ENCODE peak calls at places on chromosomes 1 and 21, in five cellular contexts. H, B, E, O and M are unnamed samples.

GRCh38 chr1:58908539-58909161 is 124.8 kb upstream of the JUN start:
- DNase-seq in H (no peak), B (no peak), E (no peak), O (no peak), M (no peak)

GRCh38 chr1:30984167-30984870 is 75.8 kb upstream of the SDC3 start:
- DNase-seq in H (no peak), B (no peak), E (no peak), O (no peak), M (no peak)

GRCh38 chr1:154793674-154794073 is 76.4 kb downstream of the KCNN3 start:
- DNase-seq in H (no peak), B (no peak), E (no peak), O (no peak), M (no peak)

GRCh38 chr1:31244326-31244725 is 4.6 kb upstream of the NKAIN1 start:
- DNase-seq in H (no peak), B (no peak), E (no peak), O (no peak), M (no peak)

GRCh38 chr1:200081982-200082272 is 54.4 kb downstream of the NR5A2 start:
- DNase-seq in H (no peak), B (no peak), E (no peak), O (no peak), M (no peak)

GRCh38 chr1:98661544-98662353 is at the start of gene SNX7:
- DNase-seq in H (peak), B (peak), E (peak), O (peak), M (peak)

GRCh38 chr1:156438278-156438987 is 62.1 kb downstream of the MEF2D start:
- DNase-seq in H (no peak), B (no peak), E (no peak), O (no peak), M (no peak)

GRCh38 chr21:41425954-41426655 is at the start of gene MX1:
- DNase-seq in H (no peak), B (peak), E (no peak), O (peak), M (peak)

GRCh38 chr1:20212099-20212684 is 25.9 kb upstream of the PLA2G2C start:
- DNase-seq in H (no peak), B (no peak), E (no peak), O (no peak), M (no peak)

GRCh38 chr1:55326496-55326895 is 111.3 kb upstream of the USP24 start:
- DNase-seq in H (no peak), B (no peak), E (no peak), O (no peak), M (no peak)

GRCh38 chr1:8174807-8175206 is 143.1 kb upstream of the SLC45A1 start:
- DNase-seq in H (no peak), B (no peak), E (no peak), O (no peak), M (no peak)

GRCh38 chr1:74513396-74513795 is 985 bp upstream of the LRRC53 start:
- DNase-seq in H (no peak), B (no peak), E (no peak), O (no peak), M (no peak)

GRCh38 chr1:206854401-206855129 is 10.9 kb upstream of the IL20 start:
- DNase-seq in H (no peak), B (no peak), E (no peak), O (no peak), M (no peak)

GRCh38 chr1:58628987-58629598 is 52.0 kb upstream of the TACSTD2 start:
- DNase-seq in H (no peak), B (no peak), E (no peak), O (no peak), M (no peak)

GRCh38 chr1:18922848-18923475 is 20.6 kb upstream of the ALDH4A1 start:
- DNase-seq in H (peak), B (no peak), E (no peak), O (no peak), M (no peak)
- H3K27ac ChIP-seq in H (peak), B (peak), E (peak), O (peak), M (peak)

GRCh38 chr1:229431270-229432115 is 2.4 kb downstream of the ACTA1 start:
- DNase-seq in H (no peak), B (no peak), E (no peak), O (no peak), M (no peak)
- H3K4me3 ChIP-seq in H (no peak), B (no peak), E (no peak), O (no peak), M (peak)

GRCh38 chr1:226203237-226203636 is 16.7 kb upstream of the ACBD3 start:
- DNase-seq in H (no peak), B (no peak), E (no peak), O (no peak), M (no peak)
- H3K27ac ChIP-seq in H (no peak), B (no peak), E (no peak), O (no peak), M (no peak)

DNA sequence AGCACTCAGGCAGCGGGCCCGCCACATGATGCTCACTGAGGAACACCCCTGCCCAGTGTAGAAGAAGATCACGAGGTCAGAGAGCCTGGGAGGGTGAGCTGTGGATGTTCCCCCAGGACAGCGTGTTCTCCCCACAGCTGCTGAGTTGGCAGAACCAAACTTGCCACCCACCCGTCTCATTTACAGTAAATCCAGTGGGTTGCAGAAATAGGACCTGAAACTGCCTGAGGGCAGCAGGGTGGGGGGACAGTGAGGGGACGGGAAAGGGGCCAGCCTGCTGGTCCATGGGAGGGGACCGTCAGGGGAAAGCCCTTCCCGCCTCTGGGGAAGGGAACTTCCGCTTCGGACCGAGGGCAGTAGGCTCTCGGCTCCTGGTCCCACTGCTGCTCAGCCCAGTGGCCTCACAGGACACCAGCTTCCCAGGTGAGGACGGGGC is at the start of gene C1QB:
- DNase-seq in H (no peak), B (peak), E (no peak), O (peak), M (no peak)
- H3K4me3 ChIP-seq in H (no peak), B (no peak), E (no peak), O (peak), M (peak)

GRCh38 chr1:22869325-22869724 is 103.3 kb downstream of the LACTBL1 start:
- DNase-seq in H (no peak), B (no peak), E (no peak), O (no peak), M (no peak)
- H3K27ac ChIP-seq in H (no peak), B (no peak), E (no peak), O (no peak), M (no peak)

DNA sequence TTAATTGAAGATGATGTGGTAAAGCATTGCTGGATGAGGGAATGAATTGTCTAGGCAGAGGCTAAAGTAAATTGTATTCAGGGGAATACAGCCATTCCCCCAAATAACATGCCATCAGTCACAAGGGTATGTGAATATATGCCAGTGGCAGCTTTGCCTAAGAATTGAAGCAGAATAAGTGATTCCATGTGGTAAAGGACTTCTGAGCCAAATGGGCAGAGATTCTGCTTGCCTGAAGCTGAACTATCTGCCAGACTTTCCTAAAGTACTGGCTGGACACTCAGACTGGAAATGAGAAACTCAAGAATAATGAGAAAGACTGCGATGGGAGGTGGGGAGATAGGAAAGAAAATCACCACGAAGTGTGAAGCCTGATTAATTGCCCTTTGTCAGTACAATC is 2.4 kb downstream of the LIX1L start:
- DNase-seq in H (no peak), B (no peak), E (no peak), O (no peak), M (no peak)
- H3K4me3 ChIP-seq in H (no peak), B (peak), E (peak), O (no peak), M (no peak)

GRCh38 chr1:9871707-9872425 is 38.2 kb downstream of the CTNNBIP1 start:
- DNase-seq in H (no peak), B (no peak), E (no peak), O (no peak), M (no peak)
- H3K27ac ChIP-seq in H (no peak), B (no peak), E (no peak), O (no peak), M (no peak)

DNA sequence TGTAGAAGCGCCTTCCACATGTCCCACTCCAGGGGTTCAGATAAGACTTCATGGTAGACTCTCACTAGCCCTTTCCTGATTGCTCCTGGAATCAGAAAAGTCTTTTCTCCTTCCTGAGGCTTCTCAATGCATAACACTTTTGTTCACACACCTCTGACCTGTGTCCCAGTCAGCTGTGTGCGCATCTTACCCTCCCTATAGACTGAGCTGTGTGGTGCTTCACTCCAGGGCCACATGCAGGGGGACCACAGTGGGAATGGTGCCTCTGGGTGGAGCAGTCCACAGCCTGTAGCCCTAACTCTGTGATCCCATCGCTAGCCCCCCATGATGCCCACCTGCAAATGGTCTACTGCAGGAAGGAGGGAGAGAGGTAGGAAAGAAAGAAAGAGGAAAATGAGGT is 84.0 kb upstream of the TLR5 start:
- DNase-seq in H (no peak), B (no peak), E (no peak), O (no peak), M (no peak)
- H3K4me3 ChIP-seq in H (no peak), B (no peak), E (no peak), O (no peak), M (no peak)